ENCODE peak calls at places on chromosomes 11 and 22, in four cellular contexts. H, M, B and S are unnamed samples. For H3K4me1, the result is how much of the 10 kb centered on the place peaks cover.

GRCh38 chr11:119585038-119585666 is 143.8 kb downstream of the NECTIN1 start:
- DNase-seq in H (peak), M (no peak), B (peak), S (no peak)

GRCh38 chr11:2929511-2929879 is 275 bp upstream of the PHLDA2 start:
- DNase-seq in H (peak), M (peak), B (peak), S (peak)

GRCh38 chr22:26462971-26463661 is 20.5 kb downstream of the HPS4 start:
- DNase-seq in H (no peak), M (peak), B (no peak), S (peak)

GRCh38 chr22:17984114-17984513 is 40.2 kb downstream of the MICAL3 start:
- DNase-seq in H (peak), M (no peak), B (peak), S (no peak)

GRCh38 chr22:41522813-41523212 is 21.5 kb downstream of the POLR3H start:
- DNase-seq in H (no peak), M (no peak), B (no peak), S (no peak)

GRCh38 chr11:114180301-114181055 is 115.7 kb upstream of the NNMT start:
- DNase-seq in H (no peak), M (no peak), B (peak), S (no peak)

GRCh38 chr11:92838655-92839334 is 130.7 kb upstream of the MTNR1B start:
- DNase-seq in H (no peak), M (peak), B (no peak), S (peak)

GRCh38 chr22:35835998-35836691 is 118.5 kb downstream of the APOL5 start:
- DNase-seq in H (peak), M (peak), B (peak), S (peak)

GRCh38 chr11:67614730-67615454 is 8.2 kb downstream of the NDUFV1 start:
- DNase-seq in H (no peak), M (no peak), B (no peak), S (no peak)

GRCh38 chr11:62881579-62882427 is 1.1 kb downstream of the SLC3A2 start:
- DNase-seq in H (peak), M (peak), B (peak), S (peak)
- H3K4me1 ChIP-seq in H (under half), M (under half), B (under half), S (under half)

GRCh38 chr11:73200256-73200655 is 17.8 kb upstream of the P2RY2 start:
- DNase-seq in H (no peak), M (no peak), B (peak), S (no peak)
- H3K9ac ChIP-seq in H (no peak), M (no peak), B (no peak), S (no peak)

GRCh38 chr11:12914401-12914912 is 94.7 kb upstream of the RASSF10 start:
- DNase-seq in H (peak), M (peak), B (peak), S (peak)
- H3K27ac ChIP-seq in H (no peak), M (peak), B (no peak), S (no peak)

GRCh38 chr11:35286156-35286555 is 133.2 kb downstream of the SLC1A2 start:
- DNase-seq in H (no peak), M (no peak), B (no peak), S (no peak)
- H3K4me1 ChIP-seq in H (under half), M (under half), B (under half), S (under half)

GRCh38 chr11:75868990-75869389 is 54.0 kb downstream of the UVRAG start:
- DNase-seq in H (no peak), M (no peak), B (no peak), S (no peak)

GRCh38 chr11:75874942-75875341 is 59.9 kb downstream of the UVRAG start:
- DNase-seq in H (no peak), M (no peak), B (no peak), S (no peak)

GRCh38 chr11:75873417-75874148 is 58.6 kb downstream of the UVRAG start:
- DNase-seq in H (no peak), M (no peak), B (no peak), S (no peak)

GRCh38 chr11:75869661-75870455 is 54.8 kb downstream of the UVRAG start:
- DNase-seq in H (peak), M (no peak), B (no peak), S (no peak)

DNA sequence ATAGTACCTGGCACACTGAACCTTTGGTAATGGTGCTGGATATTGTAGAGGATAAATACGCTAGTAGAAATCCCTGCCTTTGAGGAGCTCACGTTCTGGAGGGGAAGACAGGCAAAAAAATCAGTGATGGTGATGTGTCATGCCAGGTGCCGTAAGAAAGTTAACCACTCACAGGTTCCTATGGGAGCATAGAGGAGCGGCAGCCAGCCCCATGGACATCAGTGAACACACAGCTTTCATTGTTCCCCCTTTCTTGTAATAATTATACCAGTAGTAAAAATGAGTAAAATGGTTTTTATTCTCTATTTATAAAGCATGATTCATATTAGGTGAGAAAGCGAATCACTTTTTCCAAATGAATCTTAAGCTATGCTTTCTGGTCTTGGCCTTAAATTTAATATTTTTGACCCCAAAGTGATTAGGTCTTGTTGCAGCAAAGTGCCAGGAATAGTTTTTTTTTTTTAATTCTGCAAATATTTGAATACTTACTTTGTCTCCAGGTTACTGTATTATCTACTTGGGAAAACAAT is 57.9 kb downstream of the UVRAG start:
- DNase-seq in H (peak), M (no peak), B (peak), S (no peak)
- H3K9ac ChIP-seq in H (no peak), M (no peak), B (no peak), S (no peak)

GRCh38 chr22:28441720-28442263 is 237.8 kb downstream of the TTC28 start:
- DNase-seq in H (no peak), M (no peak), B (no peak), S (peak)

GRCh38 chr22:28440517-28441366 is 238.9 kb downstream of the TTC28 start:
- DNase-seq in H (no peak), M (peak), B (no peak), S (peak)

GRCh38 chr22:28442951-28443876 is 236.4 kb downstream of the TTC28 start:
- DNase-seq in H (peak), M (peak), B (no peak), S (peak)

GRCh38 chr22:28444659-28445058 is 235.0 kb downstream of the TTC28 start:
- DNase-seq in H (no peak), M (no peak), B (no peak), S (no peak)

DNA sequence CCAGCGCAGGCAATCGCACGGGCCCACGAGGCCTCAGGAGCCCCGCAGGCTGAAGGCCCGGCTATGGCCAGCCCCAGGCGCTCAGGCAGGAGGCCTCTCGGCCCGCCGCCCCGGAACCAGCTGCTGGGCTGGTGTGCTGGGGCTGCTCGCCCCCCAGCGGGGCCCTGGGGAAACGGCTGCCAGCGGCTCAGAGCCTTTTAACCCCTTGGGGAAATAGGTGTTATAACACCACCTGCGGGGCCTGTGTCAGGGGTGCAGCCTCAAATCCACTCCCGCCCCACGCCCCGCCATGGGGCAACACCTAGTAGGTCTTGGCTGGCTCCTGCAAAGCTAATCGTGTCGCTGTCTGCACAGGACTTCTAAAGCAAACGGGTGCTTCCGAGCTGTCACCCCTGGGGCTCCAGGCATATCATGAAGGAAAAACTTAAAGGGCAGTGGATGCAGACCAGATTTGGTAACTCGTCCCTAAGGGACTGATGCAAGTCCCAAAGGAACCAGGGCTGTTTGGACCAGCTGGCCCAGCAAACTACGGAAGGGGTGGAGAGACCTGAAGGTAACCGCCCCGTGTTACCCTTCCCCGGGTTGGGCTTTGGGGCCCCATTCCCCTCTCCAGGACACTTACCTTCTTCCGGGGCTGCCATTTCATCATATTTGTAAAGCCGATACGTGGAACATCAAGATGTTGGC is 237.2 kb downstream of the TTC28 start:
- DNase-seq in H (peak), M (peak), B (no peak), S (peak)
- H3K27ac ChIP-seq in H (no peak), M (peak), B (no peak), S (peak)

DNA sequence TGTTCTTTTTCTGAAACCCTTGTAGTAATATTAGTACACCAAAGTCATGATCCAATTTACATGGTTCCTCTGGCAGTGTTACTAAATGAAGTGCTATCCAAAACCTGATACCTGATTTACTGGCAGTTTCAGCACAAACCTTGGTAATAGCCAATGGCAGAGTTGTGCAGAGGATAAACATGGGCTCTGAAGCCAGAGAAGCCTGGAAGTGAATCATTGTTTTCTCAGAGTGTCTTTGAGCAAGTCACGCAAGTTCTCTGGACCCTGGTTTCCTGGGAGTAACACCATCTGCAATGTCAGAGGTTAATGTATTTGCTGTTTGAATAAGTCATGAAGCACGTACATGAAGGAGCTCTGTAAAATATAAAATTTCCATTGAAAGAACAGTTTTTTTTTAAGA is 222.3 kb upstream of the NARS2 start:
- DNase-seq in H (peak), M (peak), B (peak), S (peak)
- H3K4me1 ChIP-seq in H (under half), M (under half), B (half or more), S (under half)

GRCh38 chr22:33421859-33422258 is 363.7 kb upstream of the SYN3 start:
- DNase-seq in H (no peak), M (no peak), B (no peak), S (no peak)
- H3K9ac ChIP-seq in H (no peak), M (no peak), B (no peak), S (no peak)